ENCODE peak calls at places on chromosomes 11 and 22, in six cellular contexts. D, T, I, J, Q and G are unnamed samples.

GRCh38 chr22:33864723-33865130 is 55.5 kb downstream of the LARGE1 start:
- DNase-seq in T (peak; percentile 25), D (no peak), J (no peak), Q (no peak), I (no peak), G (no peak)

GRCh38 chr22:19178065-19178658 is 374 bp downstream of the SLC25A1 start:
- DNase-seq in J (peak; percentile 90), D (peak; percentile 91), T (peak; percentile 76), Q (peak; percentile 53), I (peak; percentile 81), G (peak; percentile 43)

GRCh38 chr11:112369374-112369773 is 108.7 kb upstream of the PLET1 start:
- DNase-seq in J (no peak), D (no peak), T (no peak), Q (no peak), I (no peak), G (no peak)

GRCh38 chr22:19880786-19881569 is 26.3 kb upstream of the GNB1L start:
- DNase-seq in I (peak; percentile 51), Q (no peak), D (peak; percentile 96), J (peak; percentile 68), T (peak; percentile 97), G (peak; percentile 98)

GRCh38 chr11:94539420-94539819 is 4.3 kb upstream of the FUT4 start:
- DNase-seq in J (no peak), T (no peak), D (no peak), I (peak; percentile 73), Q (no peak), G (no peak)

GRCh38 chr11:61173456-61173855 is 12.2 kb upstream of the VPS37C start:
- DNase-seq in D (peak; percentile 4), Q (no peak), T (peak; percentile 33), I (no peak), J (no peak), G (no peak)

GRCh38 chr22:24816841-24817240 is 10.8 kb downstream of the SGSM1 start:
- DNase-seq in D (no peak), T (no peak), I (no peak), Q (no peak), J (no peak), G (no peak)

GRCh38 chr22:36180038-36180880 is 19.7 kb upstream of the APOL3 start:
- DNase-seq in Q (peak; percentile 73), J (peak; percentile 95), I (peak; percentile 95), D (peak; percentile 75), T (peak; percentile 90), G (peak; percentile 59)

GRCh38 chr11:122229611-122230386 is 113.8 kb upstream of the BLID start:
- DNase-seq in D (peak; percentile 32), T (no peak), J (no peak), I (no peak), Q (no peak), G (peak; percentile 33)

DNA sequence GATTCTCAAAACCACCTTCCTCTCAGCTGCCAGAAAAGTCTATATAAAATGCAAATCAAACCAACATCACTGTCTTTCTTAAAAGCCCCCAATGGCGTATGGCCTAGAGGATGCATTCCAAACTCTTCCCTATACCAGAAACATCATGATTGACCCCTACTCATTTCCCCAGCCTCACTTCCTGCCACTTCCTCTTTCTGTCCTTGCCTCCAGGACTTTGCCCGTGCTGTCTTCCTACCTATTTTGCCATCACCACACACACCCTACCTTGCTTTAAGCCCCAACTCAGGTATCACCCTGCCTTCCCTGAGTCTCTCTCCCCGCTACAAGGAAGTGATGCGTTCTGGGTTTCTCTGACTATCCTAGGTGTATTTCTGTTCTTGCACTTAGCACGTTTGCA is 8.1 kb downstream of the POU2AF2 start:
- DNase-seq in D (no peak), I (no peak), Q (no peak), J (no peak), T (no peak), G (no peak)
- H3K27me3 ChIP-seq in D (no peaks in the 10 kb centered on the region), I (no peaks in the 10 kb centered on the region), Q (no peaks in the 10 kb centered on the region), J (peaks cover 22% of the 10 kb centered on the region), T (peaks cover 11% of the 10 kb centered on the region), G (peaks cover 29% of the 10 kb centered on the region)

GRCh38 chr11:69902337-69902736 is 83.1 kb upstream of the FGF3 start:
- DNase-seq in T (no peak), I (no peak), J (peak; percentile 41), Q (no peak), D (no peak), G (no peak)
- H3K27me3 ChIP-seq in T (peaks cover 44% of the 10 kb centered on the region), I (no peaks in the 10 kb centered on the region), J (peaks cover 63% of the 10 kb centered on the region), Q (no peaks in the 10 kb centered on the region), D (no peaks in the 10 kb centered on the region), G (no peaks in the 10 kb centered on the region)

GRCh38 chr11:71330996-71331395 is 78.6 kb upstream of the SHANK2 start:
- DNase-seq in D (peak; percentile 19), I (peak; percentile 11), J (peak; percentile 22), T (no peak), Q (no peak), G (no peak)

GRCh38 chr11:71333473-71333872 is 81.1 kb upstream of the SHANK2 start:
- DNase-seq in Q (no peak), D (peak; percentile 30), J (peak; percentile 9), I (peak; percentile 9), T (no peak), G (no peak)

GRCh38 chr11:71330349-71330748 is 78.0 kb upstream of the SHANK2 start:
- DNase-seq in I (no peak), Q (no peak), J (peak; percentile 27), D (peak; percentile 17), T (no peak), G (no peak)

GRCh38 chr11:71332046-71332445 is 79.7 kb upstream of the SHANK2 start:
- DNase-seq in T (no peak), Q (no peak), J (peak; percentile 22), D (no peak), I (peak; percentile 27), G (no peak)

GRCh38 chr11:71331631-71332030 is 79.3 kb upstream of the SHANK2 start:
- DNase-seq in T (no peak), J (peak; percentile 41), Q (no peak), D (peak; percentile 30), I (peak; percentile 32), G (no peak)
- H3K27me3 ChIP-seq in T (peaks cover 41% of the 10 kb centered on the region), J (peaks cover 8% of the 10 kb centered on the region), Q (no peaks in the 10 kb centered on the region), D (no peaks in the 10 kb centered on the region), I (no peaks in the 10 kb centered on the region), G (no peaks in the 10 kb centered on the region)

DNA sequence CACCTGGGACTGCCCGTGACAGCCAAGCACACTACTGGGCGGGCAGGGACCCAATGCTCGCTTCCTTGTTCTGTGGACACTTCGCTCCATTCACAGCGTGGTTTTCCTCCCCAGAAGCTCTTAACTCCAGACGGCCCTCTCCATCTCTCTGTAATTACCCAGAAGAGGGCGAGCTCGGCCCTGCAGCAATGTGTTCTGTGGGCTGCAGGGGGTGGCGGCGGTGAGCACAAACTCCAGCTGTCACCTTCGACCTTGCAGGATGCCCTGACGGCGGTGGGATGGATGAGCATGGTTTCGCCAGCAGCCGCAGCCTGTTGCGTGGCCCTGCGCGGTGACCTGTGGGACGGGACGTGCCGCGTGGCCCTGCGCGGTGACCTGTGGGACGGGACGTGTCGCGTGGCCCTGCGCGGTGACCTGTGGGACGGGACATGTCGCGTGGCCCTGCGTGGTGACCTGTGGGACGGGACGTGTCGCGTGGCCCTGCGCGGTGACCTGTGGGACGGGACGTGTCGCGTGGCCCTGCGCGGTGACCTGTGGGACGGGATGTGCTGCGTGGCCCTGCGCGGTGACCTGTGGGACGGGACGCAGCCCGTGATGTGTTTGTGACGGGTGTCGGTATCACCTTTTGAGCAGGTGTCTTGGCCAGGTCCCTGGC is 1204.7 kb downstream of the BRD1 start:
- DNase-seq in D (peak; percentile 67), Q (no peak), I (no peak), T (no peak), J (no peak), G (no peak)
- H3K27me3 ChIP-seq in D (no peaks in the 10 kb centered on the region), Q (no peaks in the 10 kb centered on the region), I (no peaks in the 10 kb centered on the region), T (peaks cover 4% of the 10 kb centered on the region), J (peaks cover 18% of the 10 kb centered on the region), G (no peaks in the 10 kb centered on the region)

DNA sequence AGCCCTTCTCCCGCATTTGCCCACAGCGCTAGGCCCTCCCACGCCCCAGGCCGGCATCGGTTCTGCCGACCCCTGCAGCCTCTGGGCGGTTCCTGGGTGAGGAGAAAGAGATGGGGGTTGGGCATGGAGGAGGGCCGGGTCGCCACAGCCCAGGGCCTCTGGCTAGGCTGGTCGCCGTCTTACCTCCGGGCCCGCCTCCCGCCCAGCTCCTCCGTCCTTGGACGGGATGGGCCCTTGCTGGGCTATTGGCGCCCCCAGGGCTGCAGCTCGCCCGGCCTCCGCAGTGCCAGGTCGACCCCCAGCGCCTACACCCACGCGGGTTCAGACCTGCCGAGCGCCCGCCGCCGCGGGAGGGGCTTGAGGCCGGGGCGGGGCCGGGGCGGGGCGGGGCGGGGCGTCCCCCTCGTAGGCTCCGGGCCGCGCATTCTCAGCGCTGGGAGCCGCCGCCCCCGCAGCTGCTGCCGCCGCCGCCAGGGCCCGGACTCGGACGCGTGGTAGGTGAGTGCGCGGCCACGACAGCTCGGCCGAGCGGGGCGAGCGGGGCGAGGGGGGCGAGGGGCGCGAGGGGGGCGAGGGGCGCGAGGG is at the start of gene CD151:
- DNase-seq in I (peak; percentile 82), D (peak; percentile 95), Q (no peak), T (peak; percentile 87), J (peak; percentile 89), G (peak; percentile 91)
- H3K27me3 ChIP-seq in I (peaks cover 16% of the 10 kb centered on the region), D (peaks cover 40% of the 10 kb centered on the region), Q (peaks cover 8% of the 10 kb centered on the region), T (no peaks in the 10 kb centered on the region), J (peaks cover 79% of the 10 kb centered on the region), G (no peaks in the 10 kb centered on the region)